ENCODE peak calls at places on chromosomes 4 and X, in six cellular contexts. T is tibial nerve, F is cardiac muscle cell, M is SK-N-SH, P is tibial artery, W is MM.1S. C is an unnamed sample.
A peak's percentile ranks its signal among the peaks of the same experiment; 100 is the strongest.

GRCh38 chrX:14729058-14729457 is 143.8 kb downstream of the FANCB start:
- DNase-seq in W (no peak), T (no peak), P (no peak), F (no peak), M (no peak), C (no peak)

GRCh38 chr4:128162434-128162833 is 101.3 kb downstream of the LARP1B start:
- DNase-seq in W (no peak), M (no peak), T (no peak), F (no peak), P (no peak), C (no peak)

GRCh38 chrX:133660356-133660755 is 245.1 kb upstream of the GPC4 start:
- DNase-seq in W (no peak), T (no peak), F (no peak), P (no peak), M (no peak), C (no peak)

GRCh38 chr4:69471639-69472038 is 24.1 kb downstream of the UGT2B4 start:
- DNase-seq in F (no peak), P (no peak), M (no peak), W (no peak), T (no peak), C (no peak)

GRCh38 chrX:84729809-84730208 is 227.6 kb upstream of the HDX start:
- DNase-seq in P (no peak), F (peak; percentile 32), T (peak; percentile 11), W (peak; percentile 78), M (peak; percentile 30), C (no peak)

GRCh38 chrX:16666541-16666940 is 16.6 kb downstream of the S100G start:
- DNase-seq in F (no peak), T (no peak), W (no peak), P (no peak), M (no peak), C (no peak)

GRCh38 chr4:41550308-41550707 is 12.4 kb downstream of the LIMCH1 start:
- DNase-seq in W (no peak), F (no peak), P (no peak), M (no peak), T (no peak), C (no peak)

GRCh38 chr4:1365271-1366178 is 18.5 kb downstream of the UVSSA start:
- DNase-seq in P (no peak), W (no peak), F (no peak), T (no peak), M (no peak), C (no peak)

GRCh38 chr4:128831526-128832252 is 22.2 kb downstream of the JADE1 start:
- DNase-seq in W (no peak), P (no peak), M (peak; percentile 32), F (no peak), T (no peak), C (no peak)

GRCh38 chrX:139213241-139213709 is 317.3 kb upstream of the F9 start:
- DNase-seq in P (no peak), F (no peak), M (no peak), T (no peak), W (no peak), C (no peak)

DNA sequence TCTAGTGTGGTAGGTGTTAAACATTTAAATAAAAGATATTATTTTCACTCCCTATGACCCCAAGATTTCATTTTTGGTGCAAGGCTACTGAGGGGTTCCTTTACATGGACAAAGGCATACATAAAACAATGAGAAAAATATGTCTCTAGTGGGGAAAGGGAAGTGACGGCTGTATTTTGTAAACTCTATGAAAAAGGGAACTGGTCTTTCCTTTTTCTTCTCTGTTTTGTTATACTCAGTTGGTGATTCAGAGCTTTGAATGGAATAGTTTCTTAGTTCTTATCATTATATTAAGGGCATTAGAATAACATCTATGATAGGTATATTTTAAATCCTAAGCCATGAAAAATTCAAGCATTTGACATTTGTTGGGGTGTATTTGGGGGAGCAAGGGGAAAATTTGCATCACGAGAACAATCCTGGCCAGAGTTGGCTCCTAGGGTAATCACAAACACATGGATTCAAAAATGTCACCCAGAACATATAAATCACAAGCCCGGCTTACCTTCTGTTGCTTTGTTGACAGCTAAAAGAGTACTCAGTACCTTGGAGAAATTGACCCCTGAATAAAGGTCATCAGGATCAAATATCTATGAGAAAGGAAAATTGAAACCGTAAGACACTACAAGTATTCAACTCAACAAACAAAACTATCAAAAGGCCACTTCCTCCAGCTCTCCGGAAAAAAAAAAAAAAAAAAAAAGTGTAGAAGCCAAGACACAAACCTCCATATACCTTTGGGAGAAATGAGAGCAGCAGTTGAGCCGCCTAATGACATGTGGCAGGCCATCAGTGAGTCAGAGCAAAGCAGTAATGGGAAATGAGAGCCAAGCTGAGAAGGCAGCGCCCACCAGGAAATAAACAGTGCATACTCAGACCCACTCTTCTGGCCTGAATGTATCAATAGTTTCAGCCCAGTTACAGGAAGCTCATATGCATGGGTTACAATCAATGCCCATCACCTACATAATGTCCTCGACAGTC is 33.4 kb downstream of the ARHGEF6 start:
- DNase-seq in M (no peak), F (no peak), W (peak; percentile 38), P (no peak), T (no peak), C (peak; percentile 17)
- H3K27ac ChIP-seq in M (no peak overlapping the region), F (no peak overlapping the region), W (no peak overlapping the region), P (no peak overlapping the region), T (no peak overlapping the region), C (no peak overlapping the region)

GRCh38 chrX:102113367-102113766 is 12.1 kb upstream of the TCEAL2 start:
- DNase-seq in T (no peak), M (no peak), W (no peak), F (no peak), P (no peak), C (no peak)

GRCh38 chrX:102115748-102116147 is 9.7 kb upstream of the TCEAL2 start:
- DNase-seq in M (no peak), F (no peak), W (no peak), P (no peak), T (no peak), C (no peak)
- H3K9me3 ChIP-seq in M (no peaks in the 10 kb centered on the region), F (no peaks in the 10 kb centered on the region), W (no peaks in the 10 kb centered on the region), P (peaks cover 7% of the 10 kb centered on the region), T (no peaks in the 10 kb centered on the region), C (no peaks in the 10 kb centered on the region)

GRCh38 chrX:41857670-41858069 is 65.7 kb downstream of the CASK start:
- DNase-seq in W (no peak), T (no peak), F (no peak), M (no peak), P (no peak), C (no peak)

GRCh38 chrX:41862562-41863184 is 60.7 kb downstream of the CASK start:
- DNase-seq in T (no peak), M (no peak), F (no peak), W (no peak), P (no peak), C (no peak)

GRCh38 chrX:41863343-41864203 is 59.8 kb downstream of the CASK start:
- DNase-seq in P (no peak), W (no peak), M (no peak), T (no peak), F (no peak), C (no peak)

GRCh38 chrX:41858161-41858775 is 65.1 kb downstream of the CASK start:
- DNase-seq in P (no peak), M (no peak), W (no peak), F (peak; percentile 2), T (no peak), C (no peak)
- TF ChIP-seq CTCF in P (no peak), M (no peak), W (no peak), F (no peak), T (no peak), C (no peak)

GRCh38 chr4:140103676-140104075 is 50.3 kb downstream of the MAML3 start:
- DNase-seq in P (no peak), F (no peak), W (no peak), M (no peak), T (no peak), C (no peak)
- H3K27ac ChIP-seq in P (no peak overlapping the region), F (no peak overlapping the region), W (no peak overlapping the region), M (peak overlapping the region; percentile 40), T (no peak overlapping the region), C (no peak overlapping the region)

DNA sequence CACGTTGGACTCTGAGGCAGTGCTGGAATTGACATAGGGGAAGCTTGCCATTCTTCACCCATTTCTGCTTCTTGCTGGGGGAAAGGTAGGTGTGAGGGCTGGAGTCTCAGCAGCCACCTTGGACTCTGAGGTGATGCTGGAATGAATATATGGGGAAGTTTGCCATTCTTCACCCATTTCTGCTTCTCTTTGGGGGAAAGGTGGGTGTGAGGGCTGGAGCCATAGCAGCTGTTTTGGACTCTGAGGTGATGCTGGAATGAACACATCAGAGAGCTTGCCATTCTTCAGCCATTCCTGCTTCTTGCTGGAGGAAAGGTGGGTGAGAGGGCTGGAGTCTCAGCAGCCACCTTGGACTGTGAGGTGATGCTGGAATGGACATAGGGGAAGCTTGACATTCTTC is 115.1 kb downstream of the CRLF2 start:
- DNase-seq in F (no peak), W (no peak), P (no peak), M (no peak), T (no peak), C (no peak)
- H3K9me3 ChIP-seq in F (no peaks in the 10 kb centered on the region), W (no peaks in the 10 kb centered on the region), P (peaks cover 17% of the 10 kb centered on the region), M (no peaks in the 10 kb centered on the region), T (peaks cover 6% of the 10 kb centered on the region), C (peaks cover 8% of the 10 kb centered on the region)

DNA sequence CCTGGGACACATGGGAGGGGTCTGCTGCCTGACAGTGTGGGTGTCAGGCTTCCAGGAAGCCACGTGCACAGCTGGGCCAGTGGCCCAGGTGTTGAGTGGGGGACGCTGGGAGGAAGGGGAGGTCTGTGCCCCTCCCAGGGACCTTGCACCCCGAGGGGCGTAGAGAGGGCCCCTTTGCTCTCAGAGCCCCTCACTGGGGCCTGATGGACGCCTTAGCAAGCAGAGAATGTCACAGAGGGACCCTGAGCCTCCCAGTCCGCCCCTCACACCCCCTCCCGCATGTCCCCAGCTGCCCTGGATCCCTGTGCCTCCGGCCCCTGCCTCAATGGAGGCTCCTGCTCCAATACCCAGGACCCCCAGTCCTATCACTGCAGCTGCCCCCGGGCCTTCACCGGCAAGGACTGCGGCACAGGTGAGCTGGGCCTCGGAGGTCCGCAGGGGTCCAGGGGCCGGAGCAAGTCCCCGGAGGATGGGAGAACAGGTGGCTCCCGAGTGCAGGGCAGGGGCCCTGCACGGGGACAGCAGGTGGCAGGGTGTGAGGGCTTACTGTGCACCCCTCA is 2.1 kb downstream of the HGFAC start:
- DNase-seq in F (no peak), T (no peak), M (no peak), W (no peak), P (no peak), C (no peak)
- TF ChIP-seq CTCF in F (no peak), T (no peak), M (no peak), W (no peak), P (no peak), C (peak; percentile 12)

DNA sequence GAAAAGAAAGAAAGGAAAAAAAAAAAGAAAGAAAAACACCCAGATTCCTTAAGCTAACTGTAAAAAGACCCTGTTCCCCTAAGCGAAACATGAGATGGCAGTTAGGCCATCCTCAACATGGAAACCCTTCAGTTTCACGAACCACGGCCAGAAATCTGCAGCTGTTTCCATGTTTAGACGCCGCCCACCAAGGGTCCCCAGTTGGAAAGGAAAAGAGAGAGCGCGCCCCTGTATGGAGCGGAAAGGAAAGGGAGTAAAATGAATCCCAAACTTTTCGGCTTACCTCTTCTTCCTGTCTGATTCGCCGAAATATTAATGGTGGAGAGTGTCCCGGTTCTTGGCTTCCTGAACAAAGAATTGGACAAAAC is 38.3 kb downstream of the MGARP start:
- DNase-seq in W (no peak), M (no peak), T (no peak), F (no peak), P (no peak), C (no peak)
- H3K27ac ChIP-seq in W (no peak overlapping the region), M (peak overlapping the region; percentile 45), T (no peak overlapping the region), F (no peak overlapping the region), P (no peak overlapping the region), C (no peak overlapping the region)

DNA sequence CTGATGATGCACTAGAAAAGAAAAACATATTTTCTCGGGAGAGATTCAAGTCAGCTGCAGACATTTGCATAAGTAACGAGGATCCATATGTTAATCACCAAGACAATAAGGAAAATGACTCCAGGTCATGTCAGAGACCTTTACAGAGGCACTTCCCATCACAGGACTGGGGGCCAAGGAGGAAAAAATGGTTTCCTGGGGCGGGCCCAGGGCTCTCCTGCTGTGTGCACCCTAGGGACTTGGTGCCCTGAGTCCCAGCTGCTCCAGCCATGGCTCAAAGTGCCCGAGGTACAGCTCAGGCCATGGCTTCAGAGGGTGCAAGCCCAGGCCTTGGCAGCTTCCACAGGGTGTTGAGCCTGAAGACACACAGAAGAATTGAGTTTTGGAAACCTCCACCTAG is 415.4 kb upstream of the FRG1 start:
- DNase-seq in P (no peak), M (no peak), W (no peak), F (no peak), T (no peak), C (no peak)
- H3K9me3 ChIP-seq in P (peaks cover 7% of the 10 kb centered on the region), M (no peaks in the 10 kb centered on the region), W (no peaks in the 10 kb centered on the region), F (no peaks in the 10 kb centered on the region), T (no peaks in the 10 kb centered on the region), C (no peaks in the 10 kb centered on the region)

C was measured in CD4-positive, alpha-beta T cell.